ENCODE peak calls at places on chromosome 22, in eight cellular contexts. C is stimulated activated CD8-positive, alpha-beta memory T cell treated with anti-CD3 and anti-CD28 coated beads, Interleukin-7, amount 100 ng/mL, for 1 hour; S is activated CD4-positive, alpha-beta T cell treated with anti-CD3 and anti-CD28 coated beads for 4 hours; K is keratinocyte; F is stimulated activated CD4-positive, alpha-beta T cell treated with anti-CD3 and anti-CD28 coated beads, Interleukin-1b, Interleukin-23, amount 100 ng/mL, for 48 hours; T is neural progenitor cell; I is amniotic stem cell; Y is iris pigment epithelial cell. M is an unnamed sample.

GRCh38 chr22:50171965-50172421 is 1.5 kb downstream of the PANX2 start:
- DNase-seq in C (no peak), S (no peak), I (no peak), F (no peak), Y (no peak), K (no peak), T (no peak), M (no peak)

GRCh38 chr22:44975444-44976262 is 34.2 kb downstream of the PHF21B start:
- DNase-seq in C (no peak), Y (peak), I (peak), K (peak), S (peak), T (peak), F (peak), M (peak)

GRCh38 chr22:41260871-41261270 is 20.1 kb upstream of the CHADL start:
- DNase-seq in F (no peak), I (no peak), C (no peak), T (no peak), Y (no peak), K (no peak), S (no peak), M (no peak)

GRCh38 chr22:40043086-40043485 is 48.3 kb downstream of the FAM83F start:
- DNase-seq in C (no peak), S (no peak), T (no peak), I (no peak), K (no peak), F (no peak), Y (no peak), M (no peak)

GRCh38 chr22:17891427-17892167 is 117.3 kb upstream of the BID start:
- DNase-seq in Y (no peak), S (no peak), K (no peak), I (no peak), F (no peak), C (no peak), T (peak), M (no peak)

GRCh38 chr22:29914165-29914564 is 31.2 kb downstream of the MTMR3 start:
- DNase-seq in C (no peak), F (no peak), T (no peak), Y (peak), K (peak), I (peak), S (no peak), M (no peak)

GRCh38 chr22:40224702-40225101 is 47.0 kb downstream of the TNRC6B start:
- DNase-seq in K (no peak), T (no peak), F (peak), Y (no peak), C (no peak), S (peak), I (no peak), M (no peak)

GRCh38 chr22:49497266-49497665 is 330.4 kb downstream of the BRD1 start:
- DNase-seq in C (no peak), K (no peak), S (no peak), F (no peak), Y (no peak), T (no peak), I (no peak), M (no peak)

GRCh38 chr22:17862646-17863181 is 88.4 kb upstream of the BID start:
- DNase-seq in I (no peak), T (no peak), C (no peak), K (no peak), S (no peak), F (no peak), Y (no peak), M (no peak)

GRCh38 chr22:46830001-46830715 is 67.7 kb downstream of the TBC1D22A start:
- DNase-seq in C (no peak), S (no peak), T (no peak), Y (peak), K (peak), F (no peak), I (no peak), M (no peak)